ENCODE peak calls at places on chromosomes 5 and 9, in seven cellular contexts. O, K, A, L, U, V and J are unnamed samples.

GRCh38 chr5:57094753-57095683 is 78.8 kb upstream of the GPBP1 start:
- DNase-seq in O (no peak), K (no peak), A (no peak), L (peak), U (no peak), V (no peak), J (peak)

GRCh38 chr5:172421-172820 is 18.9 kb upstream of the LRRC14B start:
- DNase-seq in O (no peak), K (no peak), A (no peak), L (no peak), U (no peak), V (no peak), J (no peak)

GRCh38 chr5:132050136-132050535 is 10.3 kb upstream of the IL3 start:
- DNase-seq in O (peak), K (no peak), A (no peak), L (no peak), U (peak), V (peak), J (no peak)

GRCh38 chr5:159878988-159879471 is 37.3 kb upstream of the ADRA1B start:
- DNase-seq in O (peak), K (peak), A (no peak), L (peak), U (peak), V (peak), J (no peak)

GRCh38 chr5:14663734-14664269 is 716 bp upstream of the OTULIN start:
- DNase-seq in O (no peak), K (no peak), A (no peak), L (peak), U (no peak), V (no peak), J (peak)

GRCh38 chr9:119221281-119221680 is 148.0 kb downstream of the BRINP1 start:
- DNase-seq in O (no peak), K (no peak), A (no peak), L (no peak), U (no peak), V (no peak), J (no peak)

GRCh38 chr9:16873131-16873787 is 2.8 kb upstream of the BNC2 start:
- DNase-seq in O (no peak), K (no peak), A (no peak), L (no peak), U (no peak), V (no peak), J (no peak)

GRCh38 chr9:4258321-4259093 is 41.4 kb downstream of the GLIS3 start:
- DNase-seq in O (no peak), K (no peak), A (no peak), L (no peak), U (no peak), V (no peak), J (no peak)

GRCh38 chr5:33272288-33272687 is 168.5 kb upstream of the TARS1 start:
- DNase-seq in O (no peak), K (peak), A (no peak), L (no peak), U (no peak), V (no peak), J (no peak)

GRCh38 chr9:122941560-122942234 is 877 bp downstream of the RABGAP1 start:
- DNase-seq in O (no peak), K (no peak), A (no peak), L (no peak), U (peak), V (no peak), J (no peak)

GRCh38 chr9:124256517-124257069 is 1.2 kb upstream of the NEK6 start:
- DNase-seq in O (no peak), K (peak), A (no peak), L (no peak), U (no peak), V (no peak), J (no peak)

GRCh38 chr5:92402045-92402444 is 1018.9 kb upstream of the ARRDC3 start:
- DNase-seq in O (no peak), K (no peak), A (no peak), L (no peak), U (no peak), V (no peak), J (no peak)

GRCh38 chr9:129208191-129209091 is 30.4 kb upstream of the IER5L start:
- DNase-seq in O (no peak), K (no peak), A (no peak), L (no peak), U (no peak), V (no peak), J (no peak)

GRCh38 chr5:76682395-76682794 is 33.5 kb upstream of the F2R start:
- DNase-seq in O (no peak), K (no peak), A (no peak), L (no peak), U (no peak), V (no peak), J (no peak)

GRCh38 chr9:77892955-77893514 is 138.6 kb downstream of the GNAQ start:
- DNase-seq in O (no peak), K (no peak), A (no peak), L (no peak), U (no peak), V (no peak), J (no peak)

GRCh38 chr9:134293576-134294227 is 32.6 kb upstream of the RXRA start:
- DNase-seq in O (no peak), K (no peak), A (no peak), L (no peak), U (peak), V (no peak), J (no peak)

GRCh38 chr5:59385700-59386099 is 507.8 kb downstream of the PDE4D start:
- DNase-seq in O (no peak), K (no peak), A (no peak), L (no peak), U (no peak), V (no peak), J (no peak)

GRCh38 chr5:1420211-1421195 is 24.7 kb downstream of the SLC6A3 start:
- DNase-seq in O (no peak), K (no peak), A (no peak), L (no peak), U (peak), V (no peak), J (no peak)

GRCh38 chr5:65830856-65831255 is 95.5 kb upstream of the ERBIN start:
- DNase-seq in O (no peak), K (no peak), A (no peak), L (no peak), U (peak), V (no peak), J (no peak)

GRCh38 chr5:43041669-43042175 is 1.6 kb upstream of the ANXA2R start:
- DNase-seq in O (peak), K (peak), A (no peak), L (peak), U (peak), V (peak), J (peak)

GRCh38 chr9:132873403-132873802 is 4.7 kb downstream of the AK8 start:
- DNase-seq in O (no peak), K (no peak), A (no peak), L (no peak), U (no peak), V (no peak), J (no peak)

GRCh38 chr5:180090098-180090768 is 18.7 kb upstream of the RNF130 start:
- DNase-seq in O (peak), K (no peak), A (peak), L (peak), U (peak), V (no peak), J (peak)

GRCh38 chr5:81856948-81857928 is 106.3 kb upstream of the SSBP2 start:
- DNase-seq in O (peak), K (no peak), A (no peak), L (peak), U (peak), V (peak), J (peak)

GRCh38 chr5:10219068-10219467 is 30.6 kb downstream of the ATPSCKMT start:
- DNase-seq in O (no peak), K (no peak), A (no peak), L (no peak), U (no peak), V (no peak), J (no peak)

GRCh38 chr9:5621327-5621726 is 7.6 kb upstream of the RIC1 start:
- DNase-seq in O (no peak), K (no peak), A (no peak), L (no peak), U (no peak), V (no peak), J (no peak)

GRCh38 chr5:74149395-74149794 is 491.1 kb downstream of the ENC1 start:
- DNase-seq in O (peak), K (no peak), A (no peak), L (no peak), U (peak), V (no peak), J (no peak)

GRCh38 chr5:144421411-144421810 is 250.7 kb downstream of the KCTD16 start:
- DNase-seq in O (peak), K (no peak), A (no peak), L (no peak), U (peak), V (no peak), J (no peak)